ENCODE peak calls at places on chromosome 17, in seven cellular contexts. F is neuronal stem cell, P is A549, Z is esophagus squamous epithelium, O is brain microvascular endothelial cell, V is ovary, A is HL-60. L is an unnamed sample.

GRCh38 chr17:81396722-81397313 is 1.6 kb downstream of the BAHCC1 start:
- DNase-seq in F (no peak), P (peak; percentile 55), Z (no peak), O (no peak), V (no peak), A (no peak), L (no peak)

GRCh38 chr17:68734202-68734825 is 133.1 kb upstream of the FAM20A start:
- DNase-seq in F (no peak), P (no peak), Z (no peak), O (no peak), V (no peak), A (no peak), L (no peak)

GRCh38 chr17:49645654-49646053 is 32.2 kb downstream of the SPOP start:
- DNase-seq in F (no peak), P (no peak), Z (no peak), O (no peak), V (no peak), A (no peak), L (no peak)

GRCh38 chr17:67082110-67082509 is 37.8 kb downstream of the CACNG1 start:
- DNase-seq in F (no peak), P (no peak), Z (no peak), O (no peak), V (no peak), A (no peak), L (no peak)

GRCh38 chr17:61382796-61383688 is 16.6 kb upstream of the TBX2 start:
- DNase-seq in F (no peak), P (no peak), Z (no peak), O (no peak), V (no peak), A (no peak), L (no peak)

GRCh38 chr17:22514767-22515320 is 822.5 kb downstream of the KCNJ18 start:
- DNase-seq in F (no peak), P (no peak), Z (no peak), O (no peak), V (no peak), A (no peak), L (no peak)

GRCh38 chr17:79628861-79629547 is 18.2 kb upstream of the RBFOX3 start:
- DNase-seq in F (no peak), P (no peak), Z (no peak), O (no peak), V (peak; percentile 1), A (no peak), L (no peak)

GRCh38 chr17:46815474-46816353 is 2.8 kb downstream of the WNT3 start:
- DNase-seq in F (no peak), P (no peak), Z (no peak), O (no peak), V (no peak), A (no peak), L (no peak)

GRCh38 chr17:77474292-77474988 is 333.7 kb downstream of the SEC14L1 start:
- DNase-seq in F (no peak), P (no peak), Z (no peak), O (no peak), V (no peak), A (no peak), L (peak; percentile 55)

DNA sequence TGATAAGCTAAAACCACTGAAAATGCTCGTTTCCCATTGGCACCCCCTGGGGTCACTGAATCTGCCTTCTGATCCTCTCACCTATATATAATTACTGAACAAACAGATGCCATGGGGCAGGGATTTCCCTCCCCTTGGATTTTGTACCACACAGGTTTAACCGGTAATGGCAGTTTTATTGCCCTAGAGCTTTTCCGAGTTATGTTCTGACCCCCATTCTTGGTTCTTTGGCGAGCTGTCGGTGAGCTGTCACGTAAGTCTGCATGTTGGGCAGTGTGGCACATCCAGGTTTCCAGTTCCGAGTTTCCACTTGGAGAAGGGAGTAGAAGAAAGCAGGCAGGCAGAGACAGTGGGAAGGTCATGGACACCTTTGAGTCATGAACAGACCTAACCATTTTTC is 7.1 kb downstream of the TMEM97 start:
- DNase-seq in F (no peak), P (no peak), Z (no peak), O (no peak), V (no peak), A (no peak), L (no peak)
- H3K27ac ChIP-seq in F (no peak overlapping the region), P (no peak overlapping the region), Z (no peak overlapping the region), O (no peak overlapping the region), V (no peak overlapping the region), A (no peak overlapping the region), L (no peak overlapping the region)

DNA sequence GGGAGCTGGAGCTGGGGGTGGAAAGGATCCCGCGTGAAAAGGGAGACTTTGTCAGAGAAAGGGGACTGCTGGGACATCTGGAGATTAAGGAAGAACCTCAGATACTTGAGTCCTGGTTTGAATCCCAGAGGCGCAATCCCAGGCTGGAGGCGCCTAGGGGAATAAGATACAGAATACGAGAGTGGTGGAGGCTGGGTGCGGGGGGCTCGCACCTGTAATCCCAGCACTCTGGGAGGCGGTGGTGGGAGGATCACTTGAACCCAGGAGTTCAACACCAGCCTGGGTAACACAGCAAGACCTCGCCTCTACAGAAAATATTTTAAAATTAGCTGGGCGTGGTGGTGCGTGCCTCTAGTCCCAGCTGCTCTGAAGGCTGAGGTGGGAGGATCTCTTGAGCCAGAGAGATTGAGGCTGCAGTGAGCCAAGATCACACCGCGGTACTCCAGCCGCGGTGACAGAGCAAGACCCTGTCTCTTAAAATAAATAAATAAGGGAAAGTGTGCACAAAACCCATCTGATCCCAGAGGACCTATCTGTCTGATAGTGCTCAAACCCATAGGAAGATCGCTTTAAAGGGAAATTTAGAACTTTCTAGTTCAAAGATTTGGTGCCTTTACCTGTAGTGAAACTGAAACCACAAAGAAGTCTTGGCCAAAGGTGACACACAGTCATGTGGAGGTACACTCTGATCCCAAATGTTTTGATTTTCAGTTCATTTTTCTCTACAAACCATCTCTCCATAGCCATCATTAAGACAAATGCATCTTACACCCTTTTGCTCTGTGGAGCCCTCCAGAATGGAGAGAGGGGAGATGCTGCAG is 625 bp upstream of the SCRN2 start:
- DNase-seq in F (no peak), P (no peak), Z (no peak), O (no peak), V (no peak), A (no peak), L (no peak)
- H3K4me3 ChIP-seq in F (peak overlapping the region; percentile 71), P (no peak overlapping the region), Z (no peak overlapping the region), O (peak overlapping the region; percentile 75), V (no peak overlapping the region), A (no peak overlapping the region), L (no peak overlapping the region)

DNA sequence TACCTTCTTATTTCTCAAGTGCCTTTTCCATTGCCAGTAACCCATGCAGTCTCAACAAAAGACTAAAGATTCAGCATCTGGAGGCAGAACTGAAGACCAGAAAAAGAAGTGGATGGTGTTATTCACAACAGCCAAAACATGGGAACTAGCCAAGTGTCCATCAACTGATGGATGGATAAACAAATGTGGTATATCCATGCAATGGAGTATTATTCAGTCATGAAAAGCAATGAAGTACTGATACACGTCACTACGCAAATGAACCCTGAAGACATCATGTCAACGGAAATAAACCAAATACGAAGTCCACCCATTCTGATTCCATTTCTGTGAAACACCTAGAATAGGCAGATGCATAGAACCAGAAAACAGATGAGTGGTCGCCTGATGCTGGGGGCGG is 25.6 kb downstream of the GAS7 start:
- DNase-seq in F (no peak), P (no peak), Z (no peak), O (no peak), V (no peak), A (no peak), L (no peak)
- H3K27ac ChIP-seq in F (no peak overlapping the region), P (no peak overlapping the region), Z (no peak overlapping the region), O (no peak overlapping the region), V (no peak overlapping the region), A (peak overlapping the region; percentile 57), L (no peak overlapping the region)

GRCh38 chr17:34424814-34425490 is 61.9 kb upstream of the CCL1 start:
- DNase-seq in F (no peak), P (no peak), Z (no peak), O (no peak), V (no peak), A (no peak), L (no peak)
- H3K4me3 ChIP-seq in F (no peak overlapping the region), P (no peak overlapping the region), Z (no peak overlapping the region), O (no peak overlapping the region), V (no peak overlapping the region), A (no peak overlapping the region), L (no peak overlapping the region)

GRCh38 chr17:43530303-43531081 is 15.6 kb downstream of the ETV4 start:
- DNase-seq in F (peak; percentile 80), P (no peak), Z (no peak), O (peak; percentile 74), V (peak; percentile 89), A (no peak), L (peak; percentile 74)
- H3K27ac ChIP-seq in F (no peak overlapping the region), P (no peak overlapping the region), Z (peak overlapping the region; percentile 40), O (peak overlapping the region; percentile 45), V (peak overlapping the region; percentile 27), A (no peak overlapping the region), L (peak overlapping the region; percentile 21)

GRCh38 chr17:27380551-27380950 is 75.7 kb upstream of the KSR1 start:
- DNase-seq in F (no peak), P (no peak), Z (no peak), O (no peak), V (no peak), A (no peak), L (no peak)

GRCh38 chr17:27381007-27381501 is 75.2 kb upstream of the KSR1 start:
- DNase-seq in F (peak; percentile 49), P (peak; percentile 78), Z (no peak), O (peak; percentile 34), V (peak; percentile 50), A (peak; percentile 68), L (peak; percentile 57)

GRCh38 chr17:27378482-27379200 is 77.6 kb upstream of the KSR1 start:
- DNase-seq in F (no peak), P (no peak), Z (no peak), O (no peak), V (no peak), A (no peak), L (peak; percentile 68)

GRCh38 chr17:27382025-27382424 is 74.2 kb upstream of the KSR1 start:
- DNase-seq in F (no peak), P (no peak), Z (no peak), O (no peak), V (no peak), A (no peak), L (no peak)

DNA sequence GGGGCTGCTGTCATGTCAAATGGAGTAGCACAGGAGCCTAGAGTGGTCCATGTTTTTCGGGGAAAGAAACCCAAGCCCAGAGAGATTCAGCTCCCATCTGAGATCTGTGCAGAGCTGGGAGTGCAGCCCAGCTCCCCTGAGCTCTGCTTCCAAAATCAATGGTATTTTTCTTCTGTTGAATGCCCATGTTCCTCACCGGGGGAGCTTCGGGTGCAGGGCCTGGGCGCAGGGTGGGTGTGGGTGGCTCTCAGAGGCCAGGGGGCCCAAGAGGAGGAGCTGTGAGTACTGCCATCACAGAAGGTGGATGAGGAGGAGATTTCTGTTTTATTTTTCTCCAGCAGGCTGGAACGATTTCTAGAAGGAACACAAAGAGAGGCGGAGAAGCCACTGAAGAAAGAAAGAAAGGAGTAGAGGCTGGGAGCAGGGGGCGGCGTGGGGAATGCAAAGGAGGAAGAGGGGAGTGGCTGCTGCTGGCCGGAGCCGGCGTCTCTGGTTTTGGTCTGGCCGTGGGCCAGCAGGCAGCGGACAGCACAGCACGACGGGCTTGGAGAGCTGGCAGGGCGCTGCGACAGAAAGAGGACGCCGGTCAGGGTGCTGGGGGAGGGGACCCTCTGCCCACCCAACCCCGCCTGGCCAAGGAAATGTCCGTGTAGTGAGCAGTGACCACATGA is 76.2 kb upstream of the KSR1 start:
- DNase-seq in F (peak; percentile 63), P (no peak), Z (no peak), O (peak; percentile 43), V (peak; percentile 59), A (no peak), L (peak; percentile 70)
- H3K4me3 ChIP-seq in F (no peak overlapping the region), P (peak overlapping the region; percentile 27), Z (no peak overlapping the region), O (peak overlapping the region; percentile 39), V (peak overlapping the region; percentile 30), A (no peak overlapping the region), L (peak overlapping the region; percentile 18)